ENCODE peak calls at places on chromosome 21, in eight cellular contexts. N, G, D, S, X, A, P and W are unnamed samples. For H3K4me1, the result is how much of the 10 kb centered on the place peaks cover.

GRCh38 chr21:26097475-26097874 is 73.1 kb downstream of the APP start:
- DNase-seq in N (no peak), G (no peak), D (no peak), S (no peak), X (no peak), A (no peak), P (no peak), W (no peak)

GRCh38 chr21:15682182-15682895 is 47.4 kb upstream of the USP25 start:
- DNase-seq in N (no peak), G (no peak), D (peak), S (no peak), X (no peak), A (peak), P (no peak), W (no peak)

GRCh38 chr21:41777934-41778815 is 11.3 kb upstream of the RIPK4 start:
- DNase-seq in N (peak), G (peak), D (peak), S (peak), X (peak), A (peak), P (peak), W (peak)

GRCh38 chr21:42533306-42533962 is 19.8 kb downstream of the SLC37A1 start:
- DNase-seq in N (no peak), G (no peak), D (no peak), S (no peak), X (no peak), A (no peak), P (no peak), W (peak)

GRCh38 chr21:25103500-25104207 is 503.6 kb downstream of the MRPL39 start:
- DNase-seq in N (no peak), G (no peak), D (peak), S (no peak), X (no peak), A (no peak), P (no peak), W (no peak)

GRCh38 chr21:15793547-15794235 is 63.9 kb downstream of the USP25 start:
- DNase-seq in N (no peak), G (no peak), D (peak), S (no peak), X (no peak), A (no peak), P (no peak), W (no peak)

GRCh38 chr21:14875704-14876364 is 189.0 kb downstream of the NRIP1 start:
- DNase-seq in N (no peak), G (no peak), D (no peak), S (no peak), X (no peak), A (no peak), P (no peak), W (no peak)

GRCh38 chr21:33836408-33836807 is 79.2 kb downstream of the ATP5PO start:
- DNase-seq in N (no peak), G (no peak), D (no peak), S (no peak), X (no peak), A (peak), P (no peak), W (peak)

GRCh38 chr21:43372663-43373386 is 54.1 kb downstream of the SIK1 start:
- DNase-seq in N (no peak), G (peak), D (no peak), S (no peak), X (peak), A (no peak), P (no peak), W (no peak)

GRCh38 chr21:29117372-29117955 is 13.0 kb upstream of the MAP3K7CL start:
- DNase-seq in N (no peak), G (no peak), D (no peak), S (no peak), X (no peak), A (no peak), P (no peak), W (no peak)

GRCh38 chr21:15825699-15826098 is 95.9 kb downstream of the USP25 start:
- DNase-seq in N (no peak), G (no peak), D (no peak), S (no peak), X (no peak), A (no peak), P (no peak), W (no peak)

GRCh38 chr21:26422138-26422537 is 150.9 kb downstream of the CYYR1 start:
- DNase-seq in N (no peak), G (no peak), D (no peak), S (no peak), X (no peak), A (no peak), P (no peak), W (no peak)

GRCh38 chr21:41684381-41685245 is 82.2 kb downstream of the RIPK4 start:
- DNase-seq in N (no peak), G (no peak), D (peak), S (no peak), X (no peak), A (peak), P (no peak), W (no peak)

GRCh38 chr21:29289317-29289716 is 9.4 kb upstream of the BACH1 start:
- DNase-seq in N (no peak), G (no peak), D (no peak), S (no peak), X (no peak), A (no peak), P (no peak), W (no peak)

GRCh38 chr21:27631471-27631870 is 664.6 kb upstream of the ADAMTS5 start:
- DNase-seq in N (no peak), G (no peak), D (peak), S (no peak), X (no peak), A (no peak), P (no peak), W (no peak)

DNA sequence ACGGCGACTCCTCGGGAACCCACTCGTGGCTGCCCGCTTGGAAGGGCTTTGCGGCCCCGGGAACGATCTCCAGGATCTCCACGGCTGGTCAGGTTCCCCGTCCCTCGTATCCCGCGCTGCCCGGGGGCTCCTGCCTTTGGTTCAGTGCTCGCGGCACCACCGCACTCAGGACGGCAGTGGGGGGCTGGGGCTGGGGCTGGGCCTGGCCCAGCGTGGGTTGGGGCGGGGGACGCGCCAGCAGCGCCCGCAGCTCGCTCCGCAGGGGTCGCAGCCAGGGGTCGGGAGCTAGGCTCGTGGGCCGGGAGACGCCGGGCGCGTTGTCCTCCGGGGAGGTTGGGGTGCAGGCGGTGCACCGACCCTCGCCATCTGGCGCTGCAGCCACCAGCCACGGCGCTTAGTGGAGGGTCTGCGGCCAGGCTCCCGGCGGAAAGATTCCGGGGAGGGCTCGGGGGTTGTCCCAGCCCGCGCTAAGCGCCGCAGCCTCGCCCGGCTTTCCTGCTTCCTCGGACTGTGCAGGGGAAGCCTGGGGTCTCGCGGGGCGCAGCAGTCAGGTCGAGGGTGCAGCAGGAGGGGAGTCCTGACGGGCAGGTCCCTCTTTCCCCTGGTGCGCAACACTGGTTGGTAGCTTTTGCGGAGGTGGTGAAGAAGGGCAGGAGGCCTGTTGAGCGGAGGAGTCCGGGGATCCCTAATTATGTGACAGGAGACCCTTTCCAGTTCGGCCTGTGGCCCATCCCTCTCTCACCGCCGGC is 9.0 kb downstream of the SIM2 start:
- DNase-seq in N (no peak), G (no peak), D (no peak), S (no peak), X (no peak), A (no peak), P (peak), W (no peak)
- H3K4me1 ChIP-seq in N (half or more), G (under half), D (under half), S (under half), X (half or more), A (under half), P (under half), W (under half)

GRCh38 chr21:32484706-32485380 is 72.3 kb downstream of the EVA1C start:
- DNase-seq in N (peak), G (peak), D (no peak), S (no peak), X (peak), A (peak), P (no peak), W (peak)
- TF ChIP-seq CTCF in N (no peak), G (no peak), D (no peak), S (no peak), X (no peak), A (no peak), P (no peak), W (no peak)

GRCh38 chr21:21179619-21180336 is 181.6 kb downstream of the NCAM2 start:
- DNase-seq in N (no peak), G (no peak), D (no peak), S (no peak), X (no peak), A (no peak), P (no peak), W (no peak)

GRCh38 chr21:21184771-21185528 is 186.7 kb downstream of the NCAM2 start:
- DNase-seq in N (no peak), G (no peak), D (no peak), S (no peak), X (no peak), A (no peak), P (no peak), W (no peak)

GRCh38 chr21:21182401-21182800 is 184.2 kb downstream of the NCAM2 start:
- DNase-seq in N (no peak), G (no peak), D (no peak), S (no peak), X (no peak), A (no peak), P (no peak), W (no peak)

GRCh38 chr21:21187579-21187978 is 189.4 kb downstream of the NCAM2 start:
- DNase-seq in N (no peak), G (no peak), D (peak), S (no peak), X (no peak), A (no peak), P (no peak), W (no peak)

GRCh38 chr21:21183092-21183491 is 184.9 kb downstream of the NCAM2 start:
- DNase-seq in N (no peak), G (no peak), D (peak), S (no peak), X (no peak), A (no peak), P (no peak), W (no peak)
- H3K4me1 ChIP-seq in N (under half), G (under half), D (under half), S (under half), X (under half), A (under half), P (under half), W (under half)

GRCh38 chr21:44834951-44835646 is 17.2 kb upstream of the SUMO3 start:
- DNase-seq in N (no peak), G (no peak), D (no peak), S (no peak), X (no peak), A (no peak), P (no peak), W (no peak)
- TF ChIP-seq CTCF in N (no peak), G (no peak), D (no peak), S (no peak), X (no peak), A (no peak), P (no peak), W (no peak)

GRCh38 chr21:44421901-44422840 is 33.1 kb upstream of the LRRC3 start:
- DNase-seq in N (peak), G (no peak), D (no peak), S (no peak), X (peak), A (no peak), P (peak), W (no peak)

GRCh38 chr21:44424608-44425306 is 30.6 kb upstream of the LRRC3 start:
- DNase-seq in N (peak), G (no peak), D (no peak), S (no peak), X (no peak), A (no peak), P (peak), W (peak)

GRCh38 chr21:44425307-44425894 is 29.9 kb upstream of the LRRC3 start:
- DNase-seq in N (peak), G (no peak), D (no peak), S (no peak), X (peak), A (no peak), P (peak), W (peak)

GRCh38 chr21:44423312-44423821 is 31.9 kb upstream of the LRRC3 start:
- DNase-seq in N (peak), G (no peak), D (no peak), S (no peak), X (no peak), A (no peak), P (peak), W (no peak)

GRCh38 chr21:44423941-44424607 is 31.2 kb upstream of the LRRC3 start:
- DNase-seq in N (peak), G (no peak), D (no peak), S (no peak), X (no peak), A (no peak), P (peak), W (no peak)
- H3K4me1 ChIP-seq in N (under half), G (under half), D (under half), S (under half), X (under half), A (under half), P (under half), W (under half)

GRCh38 chr21:35075546-35075945 is 26.4 kb upstream of the RUNX1 start:
- DNase-seq in N (no peak), G (peak), D (peak), S (no peak), X (no peak), A (peak), P (no peak), W (peak)

GRCh38 chr21:35072557-35072956 is 23.5 kb upstream of the RUNX1 start:
- DNase-seq in N (no peak), G (no peak), D (no peak), S (no peak), X (no peak), A (no peak), P (no peak), W (no peak)

GRCh38 chr21:35072960-35073359 is 23.9 kb upstream of the RUNX1 start:
- DNase-seq in N (peak), G (peak), D (peak), S (no peak), X (no peak), A (peak), P (peak), W (no peak)

GRCh38 chr21:35070436-35070835 is 21.3 kb upstream of the RUNX1 start:
- DNase-seq in N (no peak), G (no peak), D (no peak), S (no peak), X (no peak), A (no peak), P (no peak), W (no peak)

GRCh38 chr21:35071347-35071746 is 22.2 kb upstream of the RUNX1 start:
- DNase-seq in N (no peak), G (no peak), D (no peak), S (no peak), X (no peak), A (no peak), P (no peak), W (no peak)
- TF ChIP-seq CTCF in N (no peak), G (no peak), D (no peak), S (no peak), X (no peak), A (no peak), P (no peak), W (no peak)

GRCh38 chr21:38740131-38740530 is 65.6 kb upstream of the ETS2 start:
- DNase-seq in N (no peak), G (no peak), D (no peak), S (no peak), X (no peak), A (no peak), P (no peak), W (no peak)

GRCh38 chr21:38741092-38741975 is 64.4 kb upstream of the ETS2 start:
- DNase-seq in N (no peak), G (no peak), D (no peak), S (no peak), X (no peak), A (no peak), P (no peak), W (no peak)

GRCh38 chr21:38733973-38734546 is 71.7 kb upstream of the ETS2 start:
- DNase-seq in N (peak), G (peak), D (peak), S (peak), X (peak), A (peak), P (peak), W (peak)

GRCh38 chr21:38729745-38730401 is 75.9 kb upstream of the ETS2 start:
- DNase-seq in N (no peak), G (no peak), D (peak), S (no peak), X (no peak), A (no peak), P (no peak), W (no peak)

GRCh38 chr21:38735807-38736206 is 69.9 kb upstream of the ETS2 start:
- DNase-seq in N (no peak), G (no peak), D (no peak), S (no peak), X (no peak), A (no peak), P (no peak), W (no peak)
- H3K4me1 ChIP-seq in N (under half), G (under half), D (under half), S (under half), X (under half), A (under half), P (under half), W (under half)